ENCODE peak calls at places on chromosomes 16 and 17, in seven cellular contexts. X, D, V, P, F, I and E are unnamed samples.

GRCh38 chr17:63082273-63082861 is 116.3 kb downstream of the TANC2 start:
- DNase-seq in I (no peak), F (peak), P (peak), D (no peak), X (peak), V (peak), E (peak)

GRCh38 chr16:47965439-47965838 is 190.4 kb downstream of the ABCC12 start:
- DNase-seq in V (peak), F (peak), X (peak), I (no peak), P (no peak), D (no peak), E (no peak)

GRCh38 chr17:14557482-14557881 is 256.6 kb downstream of the HS3ST3B1 start:
- DNase-seq in P (no peak), I (no peak), D (no peak), V (no peak), F (no peak), X (no peak), E (no peak)

GRCh38 chr16:89827383-89828198 is 684 bp upstream of the SPIRE2 start:
- DNase-seq in P (no peak), V (peak), F (peak), X (no peak), D (no peak), I (no peak), E (no peak)

GRCh38 chr16:65574311-65574966 is 452.6 kb upstream of the CDH11 start:
- DNase-seq in P (no peak), D (no peak), X (no peak), F (no peak), I (no peak), V (no peak), E (no peak)

GRCh38 chr16:77430360-77430759 is 4.5 kb downstream of the ADAMTS18 start:
- DNase-seq in V (no peak), X (no peak), I (no peak), F (no peak), P (no peak), D (no peak), E (no peak)

GRCh38 chr16:56988161-56988947 is 1.0 kb upstream of the NLRC5 start:
- DNase-seq in F (peak), I (no peak), V (no peak), P (no peak), D (no peak), X (no peak), E (no peak)

GRCh38 chr16:60452646-60453045 is 1583.6 kb downstream of the CDH8 start:
- DNase-seq in V (no peak), X (no peak), P (no peak), F (no peak), D (no peak), I (no peak), E (no peak)

GRCh38 chr16:4945560-4946502 is 8.9 kb upstream of the PPL start:
- DNase-seq in P (no peak), V (no peak), I (no peak), F (no peak), X (no peak), D (no peak), E (no peak)

GRCh38 chr17:35630530-35631148 is 43.5 kb downstream of the AP2B1 start:
- DNase-seq in V (peak), F (peak), D (no peak), X (peak), P (no peak), I (no peak), E (peak)

GRCh38 chr16:89360760-89361435 is 129.5 kb downstream of the ANKRD11 start:
- DNase-seq in F (no peak), V (no peak), I (peak), X (no peak), P (no peak), D (peak), E (no peak)

GRCh38 chr16:61681673-61682072 is 354.6 kb downstream of the CDH8 start:
- DNase-seq in V (no peak), I (no peak), F (no peak), X (no peak), P (no peak), D (no peak), E (no peak)

GRCh38 chr17:43755389-43755875 is 3.2 kb downstream of the SOST start:
- DNase-seq in I (no peak), P (no peak), D (peak), V (peak), F (peak), X (no peak), E (no peak)

GRCh38 chr16:50845296-50845695 is 103.4 kb downstream of the CYLD start:
- DNase-seq in P (no peak), I (no peak), F (no peak), X (no peak), D (no peak), V (no peak), E (no peak)

GRCh38 chr16:49696414-49697101 is 159.4 kb downstream of the ZNF423 start:
- DNase-seq in F (no peak), V (no peak), D (no peak), P (no peak), I (no peak), X (no peak), E (no peak)

GRCh38 chr17:8162997-8163977 is 539 bp upstream of the VAMP2 start:
- DNase-seq in D (peak), I (no peak), P (peak), V (no peak), X (no peak), F (no peak), E (no peak)

GRCh38 chr17:5097101-5097834 is 14.4 kb downstream of the ZNF232 start:
- DNase-seq in P (peak), X (no peak), D (peak), V (no peak), I (no peak), F (no peak), E (no peak)

GRCh38 chr17:40306395-40306794 is 2.6 kb upstream of the RARA start:
- DNase-seq in I (no peak), X (no peak), P (no peak), F (no peak), D (no peak), V (no peak), E (no peak)

GRCh38 chr17:80025140-80025539 is 10.5 kb downstream of the TBC1D16 start:
- DNase-seq in P (peak), X (no peak), D (no peak), F (no peak), V (no peak), I (no peak), E (no peak)

GRCh38 chr17:49980703-49981197 is 11.8 kb downstream of the DLX4 start:
- DNase-seq in D (no peak), V (no peak), X (no peak), I (no peak), P (peak), F (no peak), E (no peak)

GRCh38 chr16:57764341-57765159 is 29.0 kb downstream of the KATNB1 start:
- DNase-seq in X (peak), I (peak), D (peak), P (no peak), V (peak), F (peak), E (peak)

GRCh38 chr17:6714315-6714874 is 1.2 kb upstream of the SLC13A5 start:
- DNase-seq in D (no peak), V (no peak), I (no peak), P (no peak), F (no peak), X (no peak), E (no peak)

GRCh38 chr17:55324296-55324978 is 59.7 kb downstream of the HLF start:
- DNase-seq in X (no peak), I (no peak), F (no peak), D (no peak), P (no peak), V (no peak), E (no peak)

GRCh38 chr16:2587891-2588565 is 50.2 kb downstream of the PDPK1 start:
- DNase-seq in X (no peak), I (no peak), P (no peak), D (no peak), F (no peak), V (no peak), E (no peak)

GRCh38 chr17:43576563-43577229 is 30.6 kb upstream of the ETV4 start:
- DNase-seq in F (peak), P (peak), X (peak), V (peak), D (peak), I (peak), E (no peak)

GRCh38 chr16:69141014-69141413 is 8.6 kb downstream of the UTP4 start:
- DNase-seq in X (no peak), F (no peak), V (no peak), I (no peak), D (no peak), P (no peak), E (no peak)

GRCh38 chr16:71441348-71441781 is 489 bp downstream of the TLE7 start:
- DNase-seq in X (no peak), D (peak), I (no peak), V (no peak), F (no peak), P (no peak), E (no peak)

GRCh38 chr17:63919311-63919723 is 678 bp upstream of the GH1 start:
- DNase-seq in P (peak), I (peak), X (peak), V (peak), D (peak), F (peak), E (peak)

GRCh38 chr16:1188781-1189189 is 35.9 kb downstream of the CACNA1H start:
- DNase-seq in D (peak), I (no peak), P (no peak), X (peak), F (peak), V (peak), E (no peak)

GRCh38 chr16:73020409-73020884 is 27.5 kb downstream of the ZFHX3 start:
- DNase-seq in F (peak), V (peak), D (no peak), P (no peak), X (peak), I (no peak), E (peak)

GRCh38 chr17:76812248-76812647 is 56.0 kb upstream of the MGAT5B start:
- DNase-seq in F (no peak), P (no peak), V (no peak), X (no peak), I (no peak), D (no peak), E (no peak)

GRCh38 chr17:39687546-39688474 is at the start of gene PGAP3:
- DNase-seq in V (peak), P (peak), I (peak), X (peak), D (peak), F (peak), E (peak)

GRCh38 chr16:15464401-15465186 is 30.2 kb downstream of the BMERB1 start:
- DNase-seq in D (no peak), P (no peak), F (no peak), V (peak), I (no peak), X (no peak), E (no peak)

GRCh38 chr16:57624044-57624688 is 4.3 kb upstream of the ADGRG1 start:
- DNase-seq in V (peak), X (no peak), D (no peak), F (peak), P (no peak), I (no peak), E (no peak)